ENCODE peak calls at places on chromosomes 3 and 15, in five cellular contexts. E is GM12891, N is body of pancreas, B is right lobe of liver, O is heart left ventricle. I is an unnamed sample.

GRCh38 chr3:122268257-122269024 is 56.6 kb upstream of the CSTA start:
- DNase-seq in O (no peak), N (no peak), E (no peak), B (no peak), I (no peak)

GRCh38 chr3:131048030-131048429 is 21.4 kb downstream of the NEK11 start:
- DNase-seq in O (no peak), B (no peak), E (no peak), N (no peak), I (no peak)

GRCh38 chr3:49133226-49133951 is 539 bp upstream of the LAMB2 start:
- DNase-seq in E (no peak), O (peak; percentile 87), B (peak; percentile 86), N (peak; percentile 87), I (peak; percentile 91)

GRCh38 chr3:142976621-142977398 is 13.3 kb upstream of the PAQR9 start:
- DNase-seq in E (no peak), B (peak; percentile 58), O (peak; percentile 94), N (peak; percentile 80), I (peak; percentile 74)

GRCh38 chr3:190281308-190282051 is 40.8 kb downstream of the CLDN1 start:
- DNase-seq in B (no peak), N (peak; percentile 34), O (no peak), E (no peak), I (no peak)

GRCh38 chr15:84671211-84671610 is 13.2 kb upstream of the NMB start:
- DNase-seq in B (no peak), E (no peak), N (no peak), O (no peak), I (no peak)

GRCh38 chr3:129491794-129492193 is 36.6 kb upstream of the RHO start:
- DNase-seq in N (no peak), E (no peak), B (no peak), O (no peak), I (no peak)

GRCh38 chr15:76336254-76337046 is at the start of gene ISL2:
- DNase-seq in E (peak; percentile 81), O (peak; percentile 53), N (peak; percentile 27), B (peak; percentile 66), I (peak; percentile 94)

GRCh38 chr3:46146021-46146420 is 62.1 kb downstream of the CCR1 start:
- DNase-seq in N (no peak), B (no peak), E (no peak), O (no peak), I (no peak)

GRCh38 chr3:108835101-108835500 is 12.5 kb downstream of the TRAT1 start:
- DNase-seq in E (no peak), O (no peak), N (no peak), B (no peak), I (no peak)

GRCh38 chr3:122893754-122894668 is 99.1 kb downstream of the SLC49A4 start:
- DNase-seq in E (no peak), B (no peak), N (no peak), O (peak; percentile 58), I (no peak)

GRCh38 chr3:4709336-4709735 is 216.2 kb downstream of the ITPR1 start:
- DNase-seq in N (no peak), B (no peak), O (no peak), E (no peak), I (no peak)

GRCh38 chr15:78276032-78276943 is 11.9 kb downstream of the DNAJA4 start:
- DNase-seq in E (no peak), N (no peak), B (no peak), O (no peak), I (no peak)

GRCh38 chr3:72896996-72897757 is 9.3 kb downstream of the GXYLT2 start:
- DNase-seq in N (no peak), B (no peak), E (no peak), O (no peak), I (no peak)

GRCh38 chr3:69542265-69543079 is 156.6 kb upstream of the FRMD4B start:
- DNase-seq in O (no peak), N (peak; percentile 21), E (peak; percentile 17), B (no peak), I (no peak)

GRCh38 chr15:62472616-62473299 is 307.7 kb upstream of the C2CD4B start:
- DNase-seq in O (peak; percentile 70), B (no peak), E (no peak), N (no peak), I (no peak)

GRCh38 chr3:43062556-43063040 is 43.3 kb downstream of the POMGNT2 start:
- DNase-seq in E (no peak), N (no peak), O (no peak), B (no peak), I (no peak)

GRCh38 chr3:52172262-52172757 is 18.1 kb upstream of the POC1A start:
- DNase-seq in E (no peak), B (no peak), O (no peak), N (no peak), I (no peak)

GRCh38 chr3:106210923-106211322 is 342.1 kb upstream of the CBLB start:
- DNase-seq in E (no peak), N (no peak), B (no peak), O (no peak), I (no peak)

DNA sequence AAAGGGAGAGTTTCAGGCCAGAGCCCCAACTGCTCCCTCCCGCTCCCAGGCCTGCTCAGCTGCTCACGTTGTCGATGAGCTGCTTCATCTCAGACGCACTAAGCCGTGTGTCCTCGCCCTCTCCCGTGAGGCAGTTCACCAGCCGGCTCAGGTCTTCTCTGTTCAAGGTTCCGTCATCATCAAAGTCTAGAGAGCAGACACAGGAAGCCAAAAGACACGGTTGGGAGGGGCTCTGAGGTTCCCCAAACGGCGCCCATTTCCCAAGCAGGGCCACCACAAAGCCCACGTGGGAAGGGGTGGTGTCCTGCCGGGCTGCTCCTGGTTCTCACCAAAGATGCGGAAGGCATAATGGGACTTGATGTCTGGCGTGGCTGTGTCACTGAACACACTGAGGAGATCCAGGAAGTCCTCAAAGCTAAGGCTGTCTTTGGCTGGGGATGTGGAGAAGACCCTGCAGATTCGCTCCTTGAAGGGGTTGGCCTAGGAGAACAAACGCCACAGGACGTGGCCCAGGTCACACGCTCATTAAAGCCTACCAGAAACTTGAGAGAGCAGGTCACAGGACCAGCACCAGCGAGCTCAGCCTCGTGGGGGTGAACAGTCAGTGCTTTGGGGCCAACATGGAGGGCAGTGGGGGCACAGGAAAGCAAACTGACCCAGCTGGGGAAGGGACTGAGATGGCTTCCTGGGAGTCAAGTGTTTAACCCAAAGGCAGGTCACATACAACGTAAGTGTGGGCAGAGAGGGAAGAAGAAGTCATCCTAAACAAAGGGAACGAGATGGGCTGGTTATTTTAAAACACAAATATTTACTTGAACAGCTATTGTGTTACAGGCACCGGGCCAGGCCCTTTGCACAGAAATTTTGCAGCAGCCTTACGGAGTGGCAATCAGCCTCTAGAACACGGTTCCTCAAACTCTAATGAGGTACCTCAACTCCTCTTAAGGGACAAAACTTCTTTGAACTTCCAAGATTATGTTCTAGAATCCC is 2.4 kb downstream of the CIB1 start:
- DNase-seq in E (peak; percentile 80), N (peak; percentile 55), O (no peak), B (no peak), I (no peak)
- TF ChIP-seq POLR2A in E (no peak), N (peak; percentile 41), O (no peak), B (no peak), I (no peak)

DNA sequence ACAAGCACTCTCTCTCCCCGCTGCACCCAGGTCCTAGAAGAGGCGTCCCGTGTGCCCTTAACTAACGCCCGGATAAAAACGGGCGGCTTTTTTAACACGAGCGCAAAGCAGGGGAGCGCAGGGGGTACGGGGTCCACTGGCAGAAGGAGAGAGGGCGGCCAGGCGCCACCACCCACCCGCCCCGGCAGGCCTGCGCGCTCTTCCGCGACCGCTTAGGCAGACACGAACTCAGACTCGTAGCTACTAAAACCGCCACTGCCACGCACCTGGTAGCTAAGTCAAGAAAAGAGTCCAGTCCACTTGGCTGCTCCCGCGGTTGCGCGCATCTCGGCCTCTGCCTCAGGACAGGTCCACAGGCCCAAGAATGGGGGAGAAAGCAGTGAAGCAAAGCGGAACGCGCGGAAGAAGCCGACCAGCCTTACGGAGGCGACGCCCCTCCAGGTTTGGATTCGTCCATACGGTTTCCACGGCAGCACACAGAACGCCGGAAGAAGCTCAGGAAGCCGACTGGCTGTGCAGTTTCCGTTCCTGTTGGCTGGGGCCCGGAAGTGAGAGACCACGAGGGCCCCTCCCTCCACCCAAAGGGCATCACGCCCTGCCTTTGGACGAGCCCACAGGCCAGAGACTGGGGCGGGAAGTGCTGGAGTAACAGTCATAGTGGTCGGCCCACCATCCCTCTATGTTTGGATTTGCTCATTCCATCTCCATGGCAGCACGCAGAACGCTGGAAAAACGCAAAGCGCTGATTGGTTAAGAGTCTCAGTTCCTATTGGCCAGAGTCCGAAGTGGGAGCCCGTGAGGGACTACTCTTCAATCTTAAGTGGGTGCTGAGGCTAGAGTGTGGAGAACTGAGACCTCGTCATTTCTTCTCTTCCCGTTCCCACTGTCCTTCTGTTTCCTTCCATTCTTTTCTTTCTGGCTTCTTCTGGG is at the start of gene ULK4:
- DNase-seq in E (peak; percentile 67), O (peak; percentile 98), B (peak; percentile 99), N (peak; percentile 94), I (peak; percentile 86)
- TF ChIP-seq POLR2A in E (peak; percentile 26), O (peak; percentile 60), B (no peak), N (peak; percentile 52), I (peak; percentile 66)

DNA sequence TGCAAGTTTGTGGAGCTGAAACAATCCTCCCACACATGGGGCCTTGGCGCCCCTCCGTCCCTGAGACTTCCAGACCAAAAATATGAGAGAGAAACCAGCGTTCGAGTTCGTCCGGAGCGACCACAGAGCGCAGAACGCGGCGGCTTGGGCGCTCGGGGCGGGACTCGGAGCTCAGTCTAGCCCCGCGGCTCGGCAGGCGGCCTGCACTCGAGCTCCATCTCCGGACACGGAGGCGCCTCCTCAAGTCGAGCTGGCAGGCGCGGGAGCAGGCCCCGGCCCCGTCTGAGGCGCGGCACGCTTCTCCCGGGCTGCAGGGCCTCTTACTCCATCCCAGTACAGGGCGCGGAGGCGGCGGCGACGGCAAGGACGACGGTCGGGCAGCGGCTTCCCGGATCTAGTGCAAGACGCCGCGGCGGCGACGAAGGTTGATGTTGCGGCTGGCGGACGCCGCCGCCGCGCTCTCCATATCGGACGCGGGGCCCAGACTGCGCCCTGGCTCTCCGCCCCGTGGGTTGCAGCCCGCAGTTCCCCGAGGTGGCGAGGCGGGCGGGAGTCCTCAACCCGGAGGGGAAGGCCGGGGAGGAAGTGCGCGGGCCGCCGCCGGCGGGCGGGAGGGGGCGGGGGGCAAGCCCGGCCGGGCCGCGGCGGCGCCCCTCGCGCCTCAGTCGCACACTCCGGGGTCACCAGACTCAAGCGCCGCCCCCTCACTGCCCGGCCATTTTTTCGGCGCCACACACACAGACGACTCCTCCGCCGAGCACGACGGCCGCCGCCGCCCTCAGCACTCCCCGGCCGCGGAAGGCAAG is 674 bp downstream of the MSL2 start:
- DNase-seq in N (peak; percentile 74), O (peak; percentile 84), E (peak; percentile 61), B (peak; percentile 86), I (no peak)
- TF ChIP-seq POLR2A in N (no peak), O (no peak), E (no peak), B (peak; percentile 53), I (no peak)

DNA sequence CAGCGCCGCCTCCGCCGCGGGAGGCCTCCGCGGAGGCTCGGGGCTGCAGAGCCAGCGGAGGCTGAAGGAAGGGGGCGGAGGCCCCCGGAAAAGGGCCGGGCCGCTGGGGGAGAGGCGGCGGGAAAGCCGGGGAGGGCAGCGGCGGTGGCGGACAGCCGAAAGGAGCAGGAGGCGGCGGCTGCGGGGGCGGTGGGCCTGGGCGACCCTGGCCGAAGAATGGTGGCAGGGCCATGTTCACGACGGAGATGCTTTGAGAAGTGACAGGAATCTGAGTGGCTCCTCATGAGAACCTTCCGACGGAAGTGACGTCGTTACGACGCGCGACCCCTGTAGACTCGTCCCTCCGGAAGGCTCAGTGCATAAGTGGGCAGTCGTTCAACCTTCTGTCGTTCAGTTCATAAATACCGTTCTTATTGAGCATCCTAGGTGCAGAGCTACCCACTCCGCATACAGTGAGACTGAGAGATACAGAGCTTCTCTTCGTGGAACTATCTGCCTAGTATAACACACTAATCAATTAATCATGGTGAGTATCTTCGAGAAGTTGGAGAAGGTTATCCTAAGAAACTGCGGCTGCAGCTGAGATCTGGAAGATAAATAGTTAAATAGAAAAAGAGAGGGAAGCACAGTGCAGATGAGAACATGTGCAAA is at the start of gene PDCD7:
- DNase-seq in O (peak; percentile 91), B (peak; percentile 88), E (peak; percentile 93), N (peak; percentile 83), I (peak; percentile 81)
- TF ChIP-seq POLR2A in O (peak; percentile 69), B (peak; percentile 64), E (peak; percentile 97), N (peak; percentile 75), I (peak; percentile 93)

GRCh38 chr3:119418641-119419040 is 44.8 kb downstream of the TMEM39A start:
- DNase-seq in E (no peak), N (no peak), O (no peak), B (no peak), I (no peak)
- TF ChIP-seq POLR2A in E (no peak), N (no peak), O (no peak), B (no peak), I (no peak)